ENCODE peak calls at places on chromosomes 12 and 14, in nine cellular contexts. R, C, E, O, Q, I, S, M and D are unnamed samples.

GRCh38 chr12:120842595-120842994 is 61.6 kb downstream of the SPPL3 start:
- DNase-seq in Q (no peak), R (no peak), M (no peak), O (no peak), S (no peak), E (no peak), I (no peak), C (no peak), D (no peak)

GRCh38 chr12:31687101-31687527 is 27.6 kb downstream of the ETFBKMT start:
- DNase-seq in I (no peak), S (no peak), C (no peak), M (no peak), R (peak), E (no peak), O (no peak), Q (no peak), D (no peak)

GRCh38 chr12:112900298-112901145 is 6.2 kb upstream of the OAS1 start:
- DNase-seq in E (no peak), I (peak), S (peak), Q (no peak), R (no peak), O (no peak), C (peak), M (no peak), D (peak)

GRCh38 chr14:92652413-92653151 is 95.8 kb downstream of the LGMN start:
- DNase-seq in O (no peak), C (no peak), Q (no peak), S (no peak), E (no peak), M (no peak), R (no peak), I (peak), D (no peak)

GRCh38 chr12:3193755-3194154 is 116.6 kb downstream of the TSPAN9 start:
- DNase-seq in E (no peak), M (no peak), Q (no peak), I (no peak), O (no peak), C (no peak), S (no peak), R (no peak), D (no peak)

GRCh38 chr14:103507751-103508150 is 14.9 kb downstream of the CKB start:
- DNase-seq in Q (no peak), S (no peak), M (no peak), C (no peak), E (no peak), R (no peak), O (peak), I (no peak), D (no peak)

GRCh38 chr12:12716151-12716844 is 870 bp upstream of the CDKN1B start:
- DNase-seq in S (no peak), Q (no peak), I (no peak), E (no peak), C (no peak), R (no peak), M (no peak), O (no peak), D (no peak)

GRCh38 chr14:100609331-100609870 is 22.2 kb upstream of the BEGAIN start:
- DNase-seq in E (no peak), O (peak), I (no peak), Q (no peak), M (no peak), C (no peak), S (no peak), R (no peak), D (no peak)

GRCh38 chr12:5171701-5172100 is 128.0 kb downstream of the KCNA5 start:
- DNase-seq in C (no peak), Q (peak), E (no peak), S (peak), I (peak), R (no peak), O (no peak), M (no peak), D (no peak)

GRCh38 chr12:11697670-11698387 is 48.4 kb downstream of the ETV6 start:
- DNase-seq in I (no peak), E (no peak), R (no peak), O (no peak), M (no peak), S (no peak), C (no peak), Q (no peak), D (no peak)

GRCh38 chr12:124753993-124754392 is 109.7 kb downstream of the SCARB1 start:
- DNase-seq in E (no peak), Q (no peak), R (no peak), M (no peak), O (no peak), I (no peak), C (no peak), S (no peak), D (no peak)

GRCh38 chr12:30178948-30179347 is 395.2 kb upstream of the TMTC1 start:
- DNase-seq in I (no peak), C (no peak), M (no peak), O (no peak), R (no peak), S (no peak), E (no peak), Q (no peak), D (no peak)

GRCh38 chr12:56084958-56085543 is 5.1 kb downstream of the ERBB3 start:
- DNase-seq in M (no peak), R (no peak), O (no peak), S (peak), I (peak), Q (peak), E (no peak), C (peak), D (peak)

GRCh38 chr14:22836301-22837058 is at the start of gene MMP14:
- DNase-seq in Q (peak), I (no peak), S (peak), C (peak), E (peak), O (no peak), R (peak), M (no peak), D (no peak)

GRCh38 chr12:78457951-78458350 is 406.6 kb upstream of the SYT1 start:
- DNase-seq in S (no peak), E (no peak), C (no peak), M (no peak), O (no peak), I (no peak), R (no peak), Q (no peak), D (no peak)

GRCh38 chr14:34018564-34019244 is 67.8 kb upstream of the EGLN3 start:
- DNase-seq in S (no peak), I (peak), O (no peak), Q (no peak), C (no peak), E (peak), M (no peak), R (no peak), D (no peak)

GRCh38 chr14:83425138-83425537 is 1891.5 kb upstream of the SEL1L start:
- DNase-seq in O (no peak), C (no peak), R (no peak), Q (no peak), S (no peak), M (no peak), I (no peak), E (no peak), D (no peak)

GRCh38 chr12:122318607-122319311 is 52.5 kb upstream of the VPS33A start:
- DNase-seq in R (no peak), C (no peak), E (no peak), S (no peak), O (no peak), Q (no peak), I (no peak), M (no peak), D (no peak)

GRCh38 chr14:104294983-104295680 is 156.7 kb downstream of the KIF26A start:
- DNase-seq in I (no peak), M (peak), O (peak), C (no peak), S (peak), E (no peak), Q (no peak), R (no peak), D (no peak)

GRCh38 chr12:113261847-113262470 is 40.7 kb downstream of the TPCN1 start:
- DNase-seq in R (no peak), S (no peak), M (no peak), Q (no peak), C (no peak), O (no peak), I (peak), E (no peak), D (no peak)

GRCh38 chr12:96195845-96196451 is 1.8 kb downstream of the ELK3 start:
- DNase-seq in E (no peak), M (no peak), O (no peak), Q (peak), C (no peak), S (peak), R (peak), I (peak), D (no peak)

GRCh38 chr12:53925006-53925405 is 13.6 kb upstream of the HOXC13 start:
- DNase-seq in Q (no peak), E (no peak), S (no peak), R (no peak), M (no peak), I (no peak), O (no peak), C (no peak), D (no peak)

GRCh38 chr14:24734917-24735500 is 101.0 kb upstream of the GZMB start:
- DNase-seq in M (no peak), R (no peak), S (peak), I (peak), Q (peak), O (no peak), E (no peak), C (peak), D (peak)

GRCh38 chr12:98698603-98699463 is 53.7 kb downstream of the APAF1 start:
- DNase-seq in O (no peak), S (peak), I (peak), E (peak), M (no peak), Q (no peak), R (no peak), C (peak), D (no peak)

GRCh38 chr14:23916038-23916437 is 37.5 kb upstream of the DHRS4 start:
- DNase-seq in I (no peak), S (no peak), R (no peak), C (no peak), Q (no peak), M (no peak), O (no peak), E (no peak), D (no peak)